ENCODE peak calls at places on chromosomes 6 and 20, in nine cellular contexts. B is activated CD4-positive, alpha-beta T cell treated with anti-CD3 and anti-CD28 coated beads, Interleukin-2, amount 50 U/mL, for 24 hours; L is thyroid gland; S is natural killer cell; J is SJSA1; F is BJ; Y is sciatic nerve; H is NCI-H69; P is NCI-H187. A is an unnamed sample.

GRCh38 chr20:44083220-44083933 is 103.6 kb downstream of the JPH2 start:
- DNase-seq in B (no peak), L (no peak), S (no peak), J (no peak), F (peak; percentile 39), Y (no peak), H (peak; percentile 11), P (no peak), A (no peak)

GRCh38 chr6:72363844-72364740 is 257.8 kb upstream of the KCNQ5 start:
- DNase-seq in B (no peak), L (peak; percentile 46), S (no peak), J (peak; percentile 68), F (peak; percentile 80), Y (no peak), H (no peak), P (no peak), A (no peak)

GRCh38 chr6:108608453-108609275 is 47.9 kb downstream of the FOXO3 start:
- DNase-seq in B (no peak), L (no peak), S (no peak), J (no peak), F (no peak), Y (no peak), H (no peak), P (no peak), A (no peak)

GRCh38 chr6:2165216-2165725 is 80.1 kb downstream of the GMDS start:
- DNase-seq in B (no peak), L (no peak), S (no peak), J (no peak), F (no peak), Y (no peak), H (peak; percentile 18), P (no peak), A (no peak)

GRCh38 chr6:13012977-13013680 is 296.6 kb downstream of the PHACTR1 start:
- DNase-seq in B (no peak), L (peak; percentile 81), S (no peak), J (no peak), F (no peak), Y (no peak), H (peak; percentile 61), P (no peak), A (peak; percentile 67)

GRCh38 chr6:141483561-141484061 is 649.1 kb upstream of the GJE1 start:
- DNase-seq in B (peak; percentile 56), L (no peak), S (peak; percentile 41), J (peak; percentile 58), F (peak; percentile 90), Y (no peak), H (peak; percentile 64), P (no peak), A (no peak)

GRCh38 chr6:73017473-73017872 is 207.8 kb downstream of the KHDC1L start:
- DNase-seq in B (no peak), L (no peak), S (no peak), J (no peak), F (no peak), Y (no peak), H (peak; percentile 90), P (no peak), A (no peak)

GRCh38 chr6:117491916-117492315 is 9.4 kb downstream of the DCBLD1 start:
- DNase-seq in B (no peak), L (no peak), S (no peak), J (no peak), F (no peak), Y (no peak), H (no peak), P (no peak), A (no peak)

GRCh38 chr6:122712864-122713612 is 66.5 kb upstream of the FABP7 start:
- DNase-seq in B (no peak), L (no peak), S (no peak), J (no peak), F (no peak), Y (no peak), H (peak; percentile 95), P (no peak), A (no peak)

GRCh38 chr20:37579091-37579490 is 51.4 kb upstream of the BLCAP start:
- DNase-seq in B (no peak), L (peak; percentile 12), S (no peak), J (no peak), F (no peak), Y (no peak), H (peak; percentile 77), P (peak; percentile 54), A (no peak)

GRCh38 chr6:45537539-45537938 is 159.8 kb upstream of the SUPT3H start:
- DNase-seq in B (no peak), L (no peak), S (no peak), J (no peak), F (no peak), Y (no peak), H (no peak), P (no peak), A (no peak)

GRCh38 chr6:45647341-45648138 is 269.8 kb upstream of the SUPT3H start:
- DNase-seq in B (no peak), L (no peak), S (no peak), J (no peak), F (no peak), Y (no peak), H (no peak), P (no peak), A (no peak)

GRCh38 chr6:143000771-143001170 is 55.8 kb upstream of the HIVEP2 start:
- DNase-seq in B (no peak), L (no peak), S (no peak), J (no peak), F (no peak), Y (no peak), H (no peak), P (no peak), A (no peak)

GRCh38 chr6:118894425-118895240 is 681 bp downstream of the ASF1A start:
- DNase-seq in B (peak; percentile 26), L (peak; percentile 86), S (peak; percentile 69), J (peak; percentile 60), F (no peak), Y (peak; percentile 81), H (peak; percentile 78), P (peak; percentile 69), A (no peak)

A was measured in chondrocyte.